ENCODE peak calls at places on chromosome 19, in six cellular contexts. D, R, T, U, F and H are unnamed samples. For H3K27me3, the result is how much of the 10 kb centered on the place peaks cover.

GRCh38 chr19:12952488-12953455 is 4.3 kb downstream of the GADD45GIP1 start:
- DNase-seq in D (peak), R (no peak), T (no peak), U (peak), F (no peak), H (no peak)

GRCh38 chr19:1094655-1094977 is 559 bp downstream of the POLR2E start:
- DNase-seq in D (no peak), R (no peak), T (no peak), U (no peak), F (no peak), H (no peak)

GRCh38 chr19:38306236-38306635 is 2.2 kb downstream of the C19orf33 start:
- DNase-seq in D (no peak), R (no peak), T (no peak), U (no peak), F (no peak), H (no peak)

GRCh38 chr19:3725640-3726310 is 17.6 kb downstream of the TJP3 start:
- DNase-seq in D (no peak), R (peak), T (no peak), U (peak), F (no peak), H (no peak)

GRCh38 chr19:1247747-1248453 is 483 bp upstream of the MIDN start:
- DNase-seq in D (no peak), R (peak), T (peak), U (peak), F (peak), H (peak)

GRCh38 chr19:27745978-27746542 is 1466.9 kb downstream of the UQCRFS1 start:
- DNase-seq in D (no peak), R (peak), T (no peak), U (peak), F (no peak), H (no peak)

GRCh38 chr19:45505151-45505995 is 1.9 kb upstream of the VASP start:
- DNase-seq in D (no peak), R (no peak), T (no peak), U (no peak), F (no peak), H (no peak)

GRCh38 chr19:16684216-16684615 is 23.3 kb downstream of the TMEM38A start:
- DNase-seq in D (no peak), R (no peak), T (no peak), U (no peak), F (no peak), H (no peak)

GRCh38 chr19:45406165-45406956 is at the start of gene POLR1G:
- DNase-seq in D (no peak), R (peak), T (peak), U (peak), F (peak), H (peak)

GRCh38 chr19:7515471-7516226 is at the start of gene ZNF358:
- DNase-seq in D (peak), R (peak), T (no peak), U (peak), F (peak), H (peak)

GRCh38 chr19:53365899-53366493 is 491 bp downstream of the ZNF525 start:
- DNase-seq in D (no peak), R (no peak), T (no peak), U (no peak), F (no peak), H (peak)

GRCh38 chr19:31146546-31147183 is 202.6 kb downstream of the TSHZ3 start:
- DNase-seq in D (no peak), R (no peak), T (no peak), U (no peak), F (no peak), H (no peak)

GRCh38 chr19:53177986-53178385 is 15.2 kb downstream of the ZNF665 start:
- DNase-seq in D (no peak), R (no peak), T (no peak), U (no peak), F (no peak), H (no peak)

GRCh38 chr19:38717051-38717450 is 27.2 kb downstream of the CAPN12 start:
- DNase-seq in D (no peak), R (no peak), T (no peak), U (no peak), F (no peak), H (no peak)

GRCh38 chr19:16397791-16398529 is 73.3 kb downstream of the KLF2 start:
- DNase-seq in D (no peak), R (no peak), T (no peak), U (no peak), F (peak), H (no peak)

GRCh38 chr19:34308381-34309367 is 54.3 kb downstream of the GARRE1 start:
- DNase-seq in D (no peak), R (no peak), T (no peak), U (no peak), F (no peak), H (no peak)

GRCh38 chr19:54218960-54219661 is 3.7 kb downstream of the LILRB3 start:
- DNase-seq in D (no peak), R (no peak), T (no peak), U (no peak), F (no peak), H (no peak)

GRCh38 chr19:23867895-23868294 is 46.8 kb upstream of the ZNF726 start:
- DNase-seq in D (no peak), R (no peak), T (no peak), U (no peak), F (no peak), H (no peak)

GRCh38 chr19:55580628-55581144 is at the start of gene ZNF579:
- DNase-seq in D (peak), R (peak), T (peak), U (peak), F (peak), H (peak)

GRCh38 chr19:31943305-31943704 is 402.1 kb upstream of the ZNF507 start:
- DNase-seq in D (no peak), R (no peak), T (no peak), U (peak), F (no peak), H (no peak)

GRCh38 chr19:17767559-17767958 is 16.3 kb downstream of the FCHO1 start:
- DNase-seq in D (no peak), R (no peak), T (no peak), U (no peak), F (no peak), H (no peak)

GRCh38 chr19:19137556-19138109 is 645 bp downstream of the TMEM161A start:
- DNase-seq in D (no peak), R (no peak), T (peak), U (no peak), F (no peak), H (no peak)

GRCh38 chr19:50663280-50663790 is 14.1 kb downstream of the C19orf81 start:
- DNase-seq in D (no peak), R (no peak), T (no peak), U (no peak), F (no peak), H (no peak)

GRCh38 chr19:45952341-45952690 is 21.3 kb downstream of the NOVA2 start:
- DNase-seq in D (no peak), R (no peak), T (no peak), U (no peak), F (no peak), H (no peak)

GRCh38 chr19:28242317-28242927 is 970.5 kb downstream of the UQCRFS1 start:
- DNase-seq in D (no peak), R (peak), T (no peak), U (peak), F (no peak), H (no peak)

GRCh38 chr19:47350599-47350998 is 1.5 kb downstream of the DHX34 start:
- DNase-seq in D (no peak), R (no peak), T (no peak), U (no peak), F (no peak), H (no peak)

GRCh38 chr19:53132231-53132991 is at the start of gene ZNF415:
- DNase-seq in D (peak), R (peak), T (peak), U (peak), F (peak), H (peak)

GRCh38 chr19:33171916-33172359 is 22.2 kb upstream of the LRP3 start:
- DNase-seq in D (no peak), R (no peak), T (no peak), U (peak), F (no peak), H (no peak)

GRCh38 chr19:53394522-53394973 is 401 bp upstream of the ZNF765 start:
- DNase-seq in D (peak), R (no peak), T (no peak), U (peak), F (peak), H (peak)

GRCh38 chr19:1070576-1070930 is 3.6 kb downstream of the ARHGAP45 start:
- DNase-seq in D (no peak), R (peak), T (no peak), U (peak), F (no peak), H (no peak)

GRCh38 chr19:19745496-19746285 is 12.8 kb upstream of the ZNF14 start:
- DNase-seq in D (no peak), R (no peak), T (no peak), U (no peak), F (no peak), H (no peak)

GRCh38 chr19:6002591-6002990 is 24.7 kb upstream of the RANBP3 start:
- DNase-seq in D (no peak), R (no peak), T (no peak), U (no peak), F (no peak), H (no peak)

GRCh38 chr19:20999731-21000352 is 20.6 kb upstream of the ZNF430 start:
- DNase-seq in D (peak), R (peak), T (peak), U (peak), F (peak), H (peak)

GRCh38 chr19:18637644-18638630 is 1.1 kb downstream of the KLHL26 start:
- DNase-seq in D (no peak), R (no peak), T (no peak), U (peak), F (no peak), H (no peak)

GRCh38 chr19:1434577-1435060 is 3.6 kb upstream of the RPS15 start:
- DNase-seq in D (no peak), R (no peak), T (no peak), U (no peak), F (no peak), H (no peak)

GRCh38 chr19:46828484-46828883 is 22.2 kb downstream of the AP2S1 start:
- DNase-seq in D (no peak), R (no peak), T (no peak), U (no peak), F (no peak), H (no peak)

GRCh38 chr19:38559428-38560401 is 58.0 kb downstream of the MAP4K1 start:
- DNase-seq in D (no peak), R (no peak), T (no peak), U (no peak), F (no peak), H (no peak)

GRCh38 chr19:12789098-12789903 is 2.0 kb upstream of the JUNB start:
- DNase-seq in D (no peak), R (no peak), T (peak), U (no peak), F (no peak), H (no peak)

GRCh38 chr19:23561341-23561740 is 125.7 kb downstream of the ZNF675 start:
- DNase-seq in D (no peak), R (no peak), T (no peak), U (no peak), F (no peak), H (no peak)

GRCh38 chr19:10420444-10421239 is at the start of gene PDE4A:
- DNase-seq in D (no peak), R (peak), T (no peak), U (peak), F (no peak), H (no peak)
- H3K27me3 ChIP-seq in D (under half), R (half or more), T (half or more), U (half or more), F (half or more), H (under half)

GRCh38 chr19:15074371-15074770 is 7.6 kb upstream of the OR1I1 start:
- DNase-seq in D (no peak), R (no peak), T (no peak), U (no peak), F (no peak), H (no peak)
- H3K27me3 ChIP-seq in D (under half), R (under half), T (under half), U (under half), F (under half), H (under half)

GRCh38 chr19:35534803-35535480 is 1.7 kb downstream of the GAPDHS start:
- DNase-seq in D (no peak), R (no peak), T (no peak), U (no peak), F (no peak), H (no peak)
- H3K27me3 ChIP-seq in D (under half), R (under half), T (under half), U (under half), F (half or more), H (under half)

GRCh38 chr19:8585057-8585893 is 8.0 kb upstream of the MYO1F start:
- DNase-seq in D (no peak), R (no peak), T (no peak), U (no peak), F (no peak), H (no peak)

GRCh38 chr19:8592231-8593009 is 15.2 kb upstream of the MYO1F start:
- DNase-seq in D (peak), R (peak), T (peak), U (peak), F (peak), H (peak)

GRCh38 chr19:8585894-8586750 is 8.9 kb upstream of the MYO1F start:
- DNase-seq in D (no peak), R (peak), T (peak), U (peak), F (no peak), H (no peak)

GRCh38 chr19:8593931-8594330 is 16.6 kb downstream of the ADAMTS10 start:
- DNase-seq in D (no peak), R (no peak), T (no peak), U (no peak), F (no peak), H (no peak)

GRCh38 chr19:8589177-8589714 is 12.0 kb upstream of the MYO1F start:
- DNase-seq in D (no peak), R (no peak), T (no peak), U (no peak), F (no peak), H (no peak)
- H3K27me3 ChIP-seq in D (under half), R (under half), T (under half), U (under half), F (under half), H (under half)

DNA sequence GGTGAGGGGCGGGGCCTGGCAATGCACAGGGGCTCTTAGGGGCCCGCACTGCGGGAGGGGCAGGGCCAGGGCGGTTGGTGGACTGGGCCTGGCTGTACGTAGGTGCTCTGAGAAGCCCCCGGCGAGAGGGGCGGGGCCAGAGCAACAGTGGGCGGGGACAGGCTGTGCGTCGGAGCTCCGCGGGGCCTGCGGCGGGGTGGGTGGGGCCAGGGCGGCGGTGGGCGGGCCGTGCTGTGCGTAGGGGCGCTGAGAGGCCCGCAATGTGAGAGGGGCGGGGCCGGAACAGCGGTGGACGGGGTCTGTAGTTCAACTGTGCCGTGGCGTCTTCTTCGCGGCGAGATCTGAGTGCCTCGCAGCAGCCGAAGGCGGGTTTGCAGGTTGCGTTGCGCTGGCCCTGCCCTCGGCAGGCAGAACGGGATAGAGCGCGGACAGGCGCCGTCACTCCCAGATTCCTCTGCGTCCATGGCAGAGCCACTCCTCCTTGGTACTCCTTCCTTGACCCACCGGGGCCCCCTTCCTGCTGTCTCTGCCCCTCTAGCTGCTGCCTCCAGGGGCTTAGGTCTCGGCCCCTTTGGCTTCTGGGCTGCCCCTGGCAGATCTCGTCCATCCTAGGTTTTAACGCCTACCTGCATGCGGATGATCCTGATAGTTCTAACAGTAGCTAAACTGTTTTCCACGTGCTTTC is 33.2 kb downstream of the CCNE1 start:
- DNase-seq in D (peak), R (peak), T (peak), U (peak), F (peak), H (peak)
- H3K27me3 ChIP-seq in D (under half), R (under half), T (under half), U (under half), F (under half), H (under half)

GRCh38 chr19:57025491-57025890 is 94.3 kb upstream of the USP29 start:
- DNase-seq in D (no peak), R (no peak), T (no peak), U (no peak), F (no peak), H (no peak)
- H3K27me3 ChIP-seq in D (under half), R (under half), T (under half), U (under half), F (under half), H (under half)

GRCh38 chr19:48393559-48394330 is at the start of gene GRIN2D:
- DNase-seq in D (no peak), R (peak), T (peak), U (peak), F (no peak), H (no peak)
- H3K27me3 ChIP-seq in D (under half), R (under half), T (under half), U (under half), F (half or more), H (under half)

DNA sequence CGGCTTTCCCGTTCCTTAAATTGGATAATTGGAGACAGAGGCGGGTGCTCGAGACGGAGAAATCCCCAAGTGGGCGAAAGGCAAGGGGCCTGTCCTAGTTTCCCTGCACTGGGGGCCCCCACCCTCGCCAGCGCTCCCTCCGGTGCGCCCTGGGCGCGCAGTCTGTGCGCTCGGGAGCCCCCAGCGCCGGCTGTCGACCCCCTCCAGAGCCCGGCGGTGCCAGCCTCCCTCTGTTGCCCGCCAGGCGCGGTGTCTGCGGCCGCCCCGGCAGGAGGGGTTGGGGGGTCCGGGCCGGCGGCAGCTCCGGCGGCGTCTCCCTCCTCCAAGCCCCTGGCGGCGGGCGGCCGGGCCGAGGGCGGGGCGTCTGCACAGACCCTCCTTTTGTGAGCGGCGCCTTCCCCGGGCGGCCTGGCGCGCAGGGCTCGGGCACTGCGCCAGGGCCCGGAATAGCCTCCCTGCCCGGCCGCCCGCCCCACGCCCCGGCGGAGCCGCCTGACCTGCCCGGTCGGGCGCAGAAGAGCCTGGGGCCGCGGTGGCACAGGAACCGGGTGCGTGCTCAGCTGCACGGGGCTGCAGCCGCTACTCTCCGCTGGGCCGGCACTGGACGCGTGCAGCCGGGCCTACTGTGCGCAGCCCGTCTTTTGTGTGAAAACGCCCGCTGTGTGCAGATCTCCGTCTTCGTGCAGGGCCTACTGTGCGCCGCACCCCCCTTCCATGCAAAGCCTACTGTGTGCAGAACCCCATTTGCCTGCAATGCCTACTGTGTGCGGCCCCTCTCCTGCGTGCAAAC is 13.2 kb downstream of the GADD45B start:
- DNase-seq in D (no peak), R (peak), T (no peak), U (peak), F (no peak), H (peak)
- H3K27me3 ChIP-seq in D (under half), R (under half), T (under half), U (under half), F (under half), H (under half)

GRCh38 chr19:40216013-40216776 is 2.0 kb downstream of the TTC9B start:
- DNase-seq in D (no peak), R (no peak), T (no peak), U (no peak), F (no peak), H (no peak)
- H3K27me3 ChIP-seq in D (under half), R (under half), T (under half), U (half or more), F (under half), H (under half)